ENCODE peak calls at places on chromosomes 2 and 18, in eight cellular contexts. K is RWPE1; J is endothelial cell of umbilical vein; R is NAMALWA; C is T-helper 17 cell; X is EH; Z is ureter; P is activated T-cell treated with anti-CD3 and anti-CD28 coated beads, Interleukin-2, amount 50 U/mL, for 72 hours. F is an unnamed sample.

GRCh38 chr18:23220355-23220754 is 85.1 kb downstream of the CABLES1 start:
- DNase-seq in C (no peak), J (no peak), Z (no peak), K (no peak), X (no peak), P (no peak), R (no peak), F (no peak)

GRCh38 chr2:239561448-239562001 is 160.7 kb upstream of the HDAC4 start:
- DNase-seq in Z (peak; percentile 71), X (peak; percentile 15), R (no peak), P (no peak), K (no peak), J (no peak), C (no peak), F (peak; percentile 69)

GRCh38 chr2:179686718-179687342 is 174.6 kb downstream of the ZNF385B start:
- DNase-seq in P (no peak), X (peak; percentile 58), Z (no peak), J (no peak), K (no peak), C (no peak), R (no peak), F (no peak)

GRCh38 chr2:187989925-187990623 is 301.6 kb upstream of the GULP1 start:
- DNase-seq in R (no peak), K (peak; percentile 10), X (no peak), J (no peak), C (no peak), Z (no peak), P (no peak), F (no peak)

GRCh38 chr2:215756351-215756731 is 257.0 kb downstream of the MREG start:
- DNase-seq in P (no peak), K (no peak), C (no peak), R (no peak), X (no peak), Z (no peak), J (peak; percentile 93), F (no peak)

GRCh38 chr2:120360307-120360855 is 14.4 kb downstream of the INHBB start:
- DNase-seq in C (no peak), K (no peak), Z (no peak), X (peak; percentile 40), J (peak; percentile 7), P (no peak), R (no peak), F (no peak)

GRCh38 chr18:7987284-7987976 is 420.3 kb downstream of the PTPRM start:
- DNase-seq in K (peak; percentile 20), P (no peak), J (peak; percentile 32), C (no peak), X (peak; percentile 64), Z (no peak), R (no peak), F (no peak)

GRCh38 chr2:118874324-118874723 is 26.9 kb upstream of the EN1 start:
- DNase-seq in R (no peak), P (no peak), J (no peak), K (no peak), C (no peak), Z (no peak), X (no peak), F (no peak)

GRCh38 chr2:215952860-215953637 is 60.3 kb downstream of the MREG start:
- DNase-seq in Z (no peak), J (no peak), P (no peak), X (no peak), K (no peak), R (no peak), C (no peak), F (no peak)

GRCh38 chr18:48263913-48264506 is 145.2 kb downstream of the ZBTB7C start:
- DNase-seq in J (no peak), Z (no peak), R (no peak), C (no peak), K (no peak), X (no peak), P (no peak), F (no peak)

GRCh38 chr2:69386376-69386775 is 651 bp downstream of the GFPT1 start:
- DNase-seq in P (no peak), C (no peak), X (no peak), K (no peak), R (peak; percentile 43), J (peak; percentile 21), Z (no peak), F (no peak)

GRCh38 chr18:49944681-49945080 is 131.3 kb upstream of the ACAA2 start:
- DNase-seq in Z (no peak), R (peak; percentile 33), X (peak; percentile 12), C (no peak), K (no peak), P (peak; percentile 8), J (no peak), F (no peak)

GRCh38 chr2:13193900-13194299 is 477.2 kb downstream of the TRIB2 start:
- DNase-seq in X (peak; percentile 1), Z (no peak), J (no peak), R (peak; percentile 86), C (no peak), P (no peak), K (peak; percentile 8), F (no peak)

GRCh38 chr2:197708331-197708730 is 3.2 kb downstream of the MARS2 start:
- DNase-seq in X (peak; percentile 68), Z (no peak), P (no peak), J (peak; percentile 16), C (no peak), R (no peak), K (peak; percentile 74), F (no peak)

GRCh38 chr2:119517433-119517832 is 6.8 kb downstream of the SCTR start:
- DNase-seq in K (peak; percentile 41), R (peak; percentile 70), X (peak; percentile 43), C (no peak), P (peak; percentile 56), Z (peak; percentile 60), J (peak; percentile 37), F (no peak)

GRCh38 chr2:7812231-7812995 is 869.4 kb upstream of the ID2 start:
- DNase-seq in K (peak; percentile 52), C (no peak), R (no peak), J (no peak), P (no peak), X (peak; percentile 76), Z (no peak), F (no peak)

GRCh38 chr2:69134546-69134945 is 121.6 kb downstream of the ANTXR1 start:
- DNase-seq in Z (no peak), K (no peak), X (no peak), R (no peak), J (no peak), C (no peak), P (no peak), F (no peak)

GRCh38 chr2:160333324-160334027 is 133.4 kb upstream of the ITGB6 start:
- DNase-seq in P (no peak), J (no peak), R (no peak), X (no peak), K (no peak), Z (no peak), C (no peak), F (no peak)

GRCh38 chr18:7879717-7880116 is 312.6 kb downstream of the PTPRM start:
- DNase-seq in X (no peak), R (no peak), Z (no peak), K (no peak), C (no peak), P (no peak), J (no peak), F (no peak)

GRCh38 chr2:207492461-207492860 is 37.3 kb upstream of the CREB1 start:
- DNase-seq in J (no peak), X (no peak), C (no peak), Z (no peak), K (no peak), P (no peak), R (no peak), F (no peak)

GRCh38 chr2:96259497-96259921 is 6.3 kb downstream of the TMEM127 start:
- DNase-seq in Z (no peak), C (no peak), X (no peak), K (no peak), P (no peak), J (no peak), R (no peak), F (no peak)

GRCh38 chr2:64145760-64146159 is 1.5 kb upstream of the PELI1 start:
- DNase-seq in X (no peak), J (no peak), P (no peak), R (no peak), C (no peak), Z (no peak), K (no peak), F (no peak)

GRCh38 chr2:37576831-37577230 is 94.6 kb downstream of the CDC42EP3 start:
- DNase-seq in R (no peak), C (no peak), Z (no peak), J (no peak), P (no peak), K (no peak), X (no peak), F (no peak)

GRCh38 chr18:50131591-50131990 is 63.4 kb downstream of the MYO5B start:
- DNase-seq in R (no peak), X (no peak), Z (no peak), K (no peak), J (no peak), P (no peak), C (no peak), F (no peak)

GRCh38 chr18:25351773-25352628 is at the start of gene ZNF521:
- DNase-seq in R (peak; percentile 78), K (peak; percentile 17), Z (peak; percentile 75), J (peak; percentile 93), C (peak; percentile 26), P (peak; percentile 67), X (peak; percentile 81), F (peak; percentile 85)

GRCh38 chr18:62324917-62325805 is at the start of gene TNFRSF11A:
- DNase-seq in K (peak; percentile 56), P (peak; percentile 70), C (peak; percentile 64), Z (no peak), X (no peak), R (no peak), J (peak; percentile 30), F (no peak)

GRCh38 chr2:226649871-226650660 is 149.6 kb downstream of the IRS1 start:
- DNase-seq in P (peak; percentile 66), Z (peak; percentile 87), K (peak; percentile 86), X (peak; percentile 96), J (peak; percentile 92), C (no peak), R (no peak), F (no peak)

GRCh38 chr2:9744256-9745004 is 98.8 kb upstream of the TAF1B start:
- DNase-seq in R (no peak), X (peak; percentile 30), J (no peak), P (no peak), C (no peak), Z (no peak), K (no peak), F (no peak)

GRCh38 chr2:234164499-234165409 is 114.3 kb downstream of the SPP2 start:
- DNase-seq in R (peak; percentile 11), K (no peak), C (no peak), P (peak; percentile 19), J (peak; percentile 33), X (no peak), Z (no peak), F (no peak)

GRCh38 chr2:105635564-105635963 is 109.1 kb upstream of the NCK2 start:
- DNase-seq in K (no peak), P (no peak), X (no peak), Z (no peak), J (no peak), R (no peak), C (no peak), F (no peak)

GRCh38 chr2:23042176-23042909 is 342.6 kb upstream of the KLHL29 start:
- DNase-seq in J (no peak), K (no peak), P (no peak), Z (no peak), R (no peak), C (no peak), X (no peak), F (no peak)

GRCh38 chr2:70992945-70993688 is 1.6 kb downstream of the TEX261 start:
- DNase-seq in J (no peak), Z (peak; percentile 31), K (no peak), X (peak; percentile 12), C (no peak), R (peak; percentile 9), P (no peak), F (no peak)

GRCh38 chr2:25478736-25479135 is 137.0 kb upstream of the DNMT3A start:
- DNase-seq in X (no peak), K (no peak), Z (no peak), C (no peak), J (no peak), R (no peak), P (no peak), F (no peak)